ENCODE peak calls at places on chromosomes 11 and 22, in four cellular contexts. B is sigmoid colon, I is HepG2, J is suprapubic skin. G is an unnamed sample.
A peak's percentile ranks its signal among the peaks of the same experiment; 100 is the strongest.

GRCh38 chr11:84289381-84289906 is 1003.3 kb upstream of the CCDC90B start:
- DNase-seq in B (no peak), J (no peak), I (no peak), G (no peak)

GRCh38 chr22:33014621-33015020 is 43.6 kb downstream of the SYN3 start:
- DNase-seq in I (no peak), J (no peak), B (no peak), G (peak; percentile 66)

GRCh38 chr22:45686842-45687241 is 15.2 kb downstream of the ATXN10 start:
- DNase-seq in B (no peak), I (no peak), J (no peak), G (no peak)

GRCh38 chr11:116232364-116232801 is 540.4 kb downstream of the BUD13 start:
- DNase-seq in I (no peak), B (peak; percentile 69), J (no peak), G (no peak)

GRCh38 chr11:24391165-24391564 is 105.7 kb upstream of the LUZP2 start:
- DNase-seq in I (no peak), J (no peak), B (no peak), G (no peak)

GRCh38 chr22:49827307-49827852 is 293 bp downstream of the BRD1 start:
- DNase-seq in B (no peak), I (no peak), J (no peak), G (no peak)

GRCh38 chr11:116445108-116446047 is 327.4 kb downstream of the BUD13 start:
- DNase-seq in B (no peak), J (no peak), I (no peak), G (no peak)

GRCh38 chr11:47358731-47359051 is 6.2 kb upstream of the MYBPC3 start:
- DNase-seq in I (no peak), J (no peak), B (no peak), G (no peak)

DNA sequence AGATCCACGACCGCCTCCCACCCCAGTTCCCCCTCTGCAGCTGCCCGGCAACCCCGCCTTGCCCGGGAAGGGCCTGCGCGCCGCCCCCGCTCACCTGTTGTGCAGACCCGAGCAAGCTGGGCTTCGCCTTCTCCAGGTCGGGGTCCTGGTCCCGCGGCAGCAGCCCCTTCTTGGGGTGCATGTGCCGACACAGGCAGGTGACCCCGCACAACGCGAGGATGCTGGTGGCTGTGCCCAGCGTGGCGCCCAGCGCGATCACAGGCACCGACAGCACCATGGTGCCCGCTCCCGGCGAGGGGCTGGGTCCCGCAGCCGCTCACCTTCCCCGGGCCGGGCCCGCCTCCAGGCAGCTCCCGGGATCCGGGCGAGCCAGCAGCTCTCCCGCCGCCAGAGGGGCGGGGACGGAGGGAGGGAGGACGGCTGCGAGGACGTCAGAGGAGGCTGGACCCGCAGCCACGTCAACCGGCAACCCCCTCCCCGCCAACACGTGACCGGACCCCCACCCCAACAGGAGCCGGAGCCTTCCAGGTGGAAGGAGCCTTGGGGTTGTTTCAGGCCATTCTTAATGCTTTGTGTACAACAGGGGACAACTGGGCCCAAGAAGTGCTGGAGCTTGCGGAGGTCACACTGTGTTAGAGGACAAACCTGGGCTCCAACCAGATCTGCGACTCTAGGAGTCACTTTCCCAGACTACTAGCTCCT is at the start of gene SYT13:
- DNase-seq in J (no peak), B (no peak), I (no peak), G (peak; percentile 83)
- TF ChIP-seq POLR2AphosphoS5 in J (no peak), B (no peak), I (no peak), G (no peak)

GRCh38 chr11:119356349-119357031 is 10.0 kb upstream of the MFRP start:
- DNase-seq in B (peak; percentile 93), I (no peak), J (peak; percentile 92), G (peak; percentile 85)
- TF ChIP-seq POLR2AphosphoS5 in B (no peak), I (no peak), J (no peak), G (no peak)

GRCh38 chr11:120562806-120563425 is 51.4 kb downstream of the GRIK4 start:
- DNase-seq in I (no peak), B (no peak), J (no peak), G (no peak)

GRCh38 chr11:120558754-120559431 is 47.3 kb downstream of the GRIK4 start:
- DNase-seq in I (no peak), J (peak; percentile 52), B (no peak), G (no peak)

GRCh38 chr11:120563698-120564572 is 52.4 kb downstream of the GRIK4 start:
- DNase-seq in J (no peak), I (no peak), B (no peak), G (no peak)

GRCh38 chr11:120564573-120565301 is 53.2 kb downstream of the GRIK4 start:
- DNase-seq in I (no peak), B (no peak), J (no peak), G (no peak)

GRCh38 chr11:120561286-120561685 is 49.7 kb downstream of the GRIK4 start:
- DNase-seq in J (no peak), B (no peak), I (no peak), G (no peak)
- TF ChIP-seq POLR2AphosphoS5 in J (no peak), B (no peak), I (no peak), G (no peak)

GRCh38 chr11:120612363-120613263 is 101.1 kb downstream of the GRIK4 start:
- DNase-seq in B (no peak), J (no peak), I (peak; percentile 45), G (peak; percentile 31)
- TF ChIP-seq POLR2AphosphoS5 in B (no peak), J (no peak), I (no peak), G (no peak)

GRCh38 chr11:326842-327580 is 6.4 kb upstream of the IFITM3 start:
- DNase-seq in I (peak; percentile 36), B (peak; percentile 93), J (no peak), G (no peak)
- TF ChIP-seq POLR2AphosphoS5 in I (no peak), B (peak; percentile 61), J (no peak), G (peak; percentile 79)

GRCh38 chr22:37865510-37865909 is 16.3 kb downstream of the EIF3L start:
- DNase-seq in J (no peak), I (no peak), B (no peak), G (no peak)

GRCh38 chr22:37870273-37870672 is 21.1 kb downstream of the EIF3L start:
- DNase-seq in J (no peak), I (no peak), B (no peak), G (no peak)
- TF ChIP-seq POLR2AphosphoS5 in J (no peak), I (no peak), B (no peak), G (no peak)

DNA sequence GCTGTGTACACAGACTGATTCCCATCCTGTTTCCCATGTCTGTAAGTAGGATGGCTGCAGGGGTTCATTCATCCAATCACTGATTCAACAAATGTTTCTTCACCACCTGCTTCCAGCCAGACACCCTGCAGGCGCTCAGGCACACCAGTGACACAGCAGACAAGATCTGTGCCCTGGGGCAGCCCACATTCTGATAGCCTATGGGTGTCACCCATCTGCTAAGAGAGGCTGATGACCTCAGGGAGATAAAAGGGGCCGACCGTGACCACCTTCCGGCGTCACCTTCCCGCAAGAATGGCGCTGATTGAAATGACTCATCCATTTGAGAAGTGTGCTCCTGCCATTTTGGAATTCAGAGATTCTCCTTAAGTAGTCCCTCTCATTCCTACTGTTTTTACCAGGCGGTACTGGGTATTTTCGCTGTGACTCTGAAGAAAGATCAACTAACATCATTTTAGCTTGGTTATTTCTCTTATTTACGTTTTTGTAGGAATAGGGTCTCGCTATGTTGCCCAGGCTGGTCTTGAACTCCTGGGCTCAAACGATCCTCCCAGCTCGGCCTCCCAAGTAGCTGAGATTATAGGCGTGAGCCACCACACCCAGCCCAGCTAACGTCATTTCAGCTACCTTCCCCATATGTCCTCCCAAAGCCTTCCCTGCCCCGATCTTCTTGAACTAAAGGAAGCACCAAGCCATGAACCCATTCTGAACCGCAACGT is 73.2 kb upstream of the BID start:
- DNase-seq in J (no peak), B (no peak), I (no peak), G (no peak)
- TF ChIP-seq POLR2AphosphoS5 in J (no peak), B (no peak), I (no peak), G (no peak)

DNA sequence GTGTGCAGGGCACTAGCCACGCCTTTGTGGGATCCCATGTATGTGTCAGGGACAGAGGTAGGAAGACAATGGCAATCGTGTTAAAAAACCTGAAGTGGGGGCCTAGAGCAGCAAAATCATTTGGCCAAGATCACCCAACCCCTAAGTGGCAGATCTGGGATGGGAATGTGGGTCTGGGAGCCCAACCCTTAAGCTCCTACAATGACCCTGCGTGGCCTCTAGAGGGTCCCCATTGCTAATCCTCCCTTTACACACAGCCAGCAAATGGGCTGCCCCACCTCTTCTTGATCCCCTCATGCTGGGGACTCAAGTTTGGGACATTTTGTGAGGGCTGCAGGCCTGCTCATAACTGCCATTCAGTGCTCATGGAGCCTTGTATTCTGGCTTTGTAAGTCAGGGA is 73.2 kb upstream of the SUSD2 start:
- DNase-seq in B (no peak), J (no peak), I (no peak), G (no peak)
- TF ChIP-seq POLR2AphosphoS5 in B (no peak), J (no peak), I (no peak), G (no peak)

DNA sequence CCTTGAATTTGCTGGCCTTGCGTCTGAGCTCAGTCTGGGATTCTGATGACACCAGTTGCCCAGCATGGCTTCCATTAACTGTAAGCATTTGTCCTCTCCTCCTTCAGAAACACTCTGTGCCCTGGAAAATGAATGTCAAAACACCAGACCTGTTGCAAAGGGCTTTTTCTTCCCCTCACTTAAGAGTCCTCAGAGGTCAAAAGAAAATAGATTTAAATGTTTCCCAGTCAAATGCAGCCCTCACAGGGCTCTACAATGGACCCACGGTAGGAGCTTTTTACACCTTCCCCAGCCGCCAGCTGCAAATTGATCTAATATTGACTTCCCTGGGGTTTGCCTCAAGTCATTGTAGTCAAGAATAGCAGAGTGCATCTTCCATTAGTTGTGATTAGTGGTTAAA is 332.2 kb downstream of the INSC start:
- DNase-seq in B (no peak), J (no peak), I (no peak), G (no peak)
- TF ChIP-seq POLR2AphosphoS5 in B (no peak), J (no peak), I (no peak), G (no peak)

GRCh38 chr11:121443688-121444275 is 8.3 kb upstream of the SORL1 start:
- DNase-seq in B (no peak), I (no peak), J (no peak), G (no peak)
- TF ChIP-seq POLR2AphosphoS5 in B (no peak), I (no peak), J (no peak), G (no peak)

G was measured in upper lobe of left lung.